ENCODE peak calls at places on chromosomes 12 and 14, in eight cellular contexts. One of them, this sample, is unnamed.

GRCh38 chr12:95653761-95654546 is 102.7 kb upstream of the USP44 start:
- DNase-seq in left ventricle myocardium inferior: no peak
- DNase-seq in mesenchymal stem cell: peak
- DNase-seq in endodermal cell: peak
- DNase-seq in PC-3: peak
- DNase-seq in lung: no peak
- DNase-seq in A549: peak
- DNase-seq in ovary: no peak
- DNase-seq in this sample: peak

GRCh38 chr14:56996721-56997399 is 186.6 kb upstream of the OTX2 start:
- DNase-seq in ovary: no peak
- DNase-seq in mesenchymal stem cell: no peak
- DNase-seq in endodermal cell: no peak
- DNase-seq in lung: no peak
- DNase-seq in A549: no peak
- DNase-seq in left ventricle myocardium inferior: no peak
- DNase-seq in PC-3: peak
- DNase-seq in this sample: no peak

GRCh38 chr12:15982471-15982870 is 71.3 kb downstream of the DERA start:
- DNase-seq in A549: peak
- DNase-seq in mesenchymal stem cell: peak
- DNase-seq in lung: no peak
- DNase-seq in endodermal cell: no peak
- DNase-seq in ovary: no peak
- DNase-seq in PC-3: peak
- DNase-seq in left ventricle myocardium inferior: no peak
- DNase-seq in this sample: no peak

GRCh38 chr12:91441236-91441635 is 258.6 kb upstream of the DCN start:
- DNase-seq in A549: no peak
- DNase-seq in PC-3: no peak
- DNase-seq in mesenchymal stem cell: no peak
- DNase-seq in left ventricle myocardium inferior: no peak
- DNase-seq in lung: no peak
- DNase-seq in endodermal cell: no peak
- DNase-seq in ovary: no peak
- DNase-seq in this sample: no peak

GRCh38 chr12:96397756-96398421 is 2.4 kb downstream of the CDK17 start:
- DNase-seq in left ventricle myocardium inferior: no peak
- DNase-seq in ovary: no peak
- DNase-seq in PC-3: peak
- DNase-seq in endodermal cell: no peak
- DNase-seq in A549: no peak
- DNase-seq in mesenchymal stem cell: no peak
- DNase-seq in lung: no peak
- DNase-seq in this sample: no peak

GRCh38 chr12:52006726-52007157 is at the start of gene TAMALIN:
- DNase-seq in mesenchymal stem cell: peak
- DNase-seq in A549: no peak
- DNase-seq in ovary: peak
- DNase-seq in left ventricle myocardium inferior: peak
- DNase-seq in PC-3: no peak
- DNase-seq in lung: peak
- DNase-seq in endodermal cell: no peak
- DNase-seq in this sample: no peak

GRCh38 chr12:52631264-52631663 is 12.9 kb upstream of the KRT73 start:
- DNase-seq in A549: no peak
- DNase-seq in lung: no peak
- DNase-seq in mesenchymal stem cell: no peak
- DNase-seq in left ventricle myocardium inferior: no peak
- DNase-seq in endodermal cell: peak
- DNase-seq in ovary: no peak
- DNase-seq in PC-3: no peak
- DNase-seq in this sample: no peak

GRCh38 chr14:74583689-74584434 is 28.2 kb downstream of the LTBP2 start:
- DNase-seq in lung: no peak
- DNase-seq in endodermal cell: peak
- DNase-seq in mesenchymal stem cell: peak
- DNase-seq in ovary: peak
- DNase-seq in A549: peak
- DNase-seq in left ventricle myocardium inferior: no peak
- DNase-seq in PC-3: peak
- DNase-seq in this sample: peak

GRCh38 chr12:85468356-85469157 is 188.5 kb downstream of the ALX1 start:
- DNase-seq in ovary: no peak
- DNase-seq in A549: peak
- DNase-seq in left ventricle myocardium inferior: no peak
- DNase-seq in PC-3: peak
- DNase-seq in mesenchymal stem cell: peak
- DNase-seq in endodermal cell: peak
- DNase-seq in lung: peak
- DNase-seq in this sample: peak

GRCh38 chr12:23093488-23093887 is 468.5 kb downstream of the ETNK1 start:
- DNase-seq in A549: no peak
- DNase-seq in ovary: no peak
- DNase-seq in lung: no peak
- DNase-seq in endodermal cell: no peak
- DNase-seq in left ventricle myocardium inferior: no peak
- DNase-seq in PC-3: no peak
- DNase-seq in mesenchymal stem cell: no peak
- DNase-seq in this sample: no peak

GRCh38 chr12:74689929-74690328 is 152.3 kb downstream of the ATXN7L3B start:
- DNase-seq in PC-3: no peak
- DNase-seq in A549: no peak
- DNase-seq in mesenchymal stem cell: no peak
- DNase-seq in endodermal cell: no peak
- DNase-seq in ovary: no peak
- DNase-seq in lung: no peak
- DNase-seq in left ventricle myocardium inferior: no peak
- DNase-seq in this sample: no peak

GRCh38 chr12:45050331-45050750 is 558 bp downstream of the DBX2 start:
- DNase-seq in endodermal cell: peak
- DNase-seq in ovary: no peak
- DNase-seq in left ventricle myocardium inferior: no peak
- DNase-seq in PC-3: no peak
- DNase-seq in lung: no peak
- DNase-seq in A549: no peak
- DNase-seq in mesenchymal stem cell: no peak
- DNase-seq in this sample: no peak

GRCh38 chr12:5588231-5588995 is 156.5 kb downstream of the NTF3 start:
- DNase-seq in ovary: no peak
- DNase-seq in endodermal cell: no peak
- DNase-seq in left ventricle myocardium inferior: no peak
- DNase-seq in mesenchymal stem cell: peak
- DNase-seq in A549: no peak
- DNase-seq in PC-3: no peak
- DNase-seq in lung: no peak
- DNase-seq in this sample: no peak

GRCh38 chr12:70754330-70754741 is 117.1 kb upstream of the PTPRB start:
- DNase-seq in ovary: no peak
- DNase-seq in A549: no peak
- DNase-seq in mesenchymal stem cell: no peak
- DNase-seq in lung: no peak
- DNase-seq in left ventricle myocardium inferior: no peak
- DNase-seq in endodermal cell: no peak
- DNase-seq in PC-3: peak
- DNase-seq in this sample: no peak

GRCh38 chr14:59126714-59127436 is 61.6 kb upstream of the DAAM1 start:
- DNase-seq in mesenchymal stem cell: peak
- DNase-seq in endodermal cell: peak
- DNase-seq in left ventricle myocardium inferior: no peak
- DNase-seq in PC-3: peak
- DNase-seq in ovary: no peak
- DNase-seq in lung: no peak
- DNase-seq in A549: peak
- DNase-seq in this sample: no peak

GRCh38 chr14:103545219-103545914 is 16.4 kb downstream of the TRMT61A start:
- DNase-seq in ovary: peak
- DNase-seq in endodermal cell: no peak
- DNase-seq in lung: no peak
- DNase-seq in left ventricle myocardium inferior: peak
- DNase-seq in A549: no peak
- DNase-seq in PC-3: no peak
- DNase-seq in mesenchymal stem cell: no peak
- DNase-seq in this sample: no peak

DNA sequence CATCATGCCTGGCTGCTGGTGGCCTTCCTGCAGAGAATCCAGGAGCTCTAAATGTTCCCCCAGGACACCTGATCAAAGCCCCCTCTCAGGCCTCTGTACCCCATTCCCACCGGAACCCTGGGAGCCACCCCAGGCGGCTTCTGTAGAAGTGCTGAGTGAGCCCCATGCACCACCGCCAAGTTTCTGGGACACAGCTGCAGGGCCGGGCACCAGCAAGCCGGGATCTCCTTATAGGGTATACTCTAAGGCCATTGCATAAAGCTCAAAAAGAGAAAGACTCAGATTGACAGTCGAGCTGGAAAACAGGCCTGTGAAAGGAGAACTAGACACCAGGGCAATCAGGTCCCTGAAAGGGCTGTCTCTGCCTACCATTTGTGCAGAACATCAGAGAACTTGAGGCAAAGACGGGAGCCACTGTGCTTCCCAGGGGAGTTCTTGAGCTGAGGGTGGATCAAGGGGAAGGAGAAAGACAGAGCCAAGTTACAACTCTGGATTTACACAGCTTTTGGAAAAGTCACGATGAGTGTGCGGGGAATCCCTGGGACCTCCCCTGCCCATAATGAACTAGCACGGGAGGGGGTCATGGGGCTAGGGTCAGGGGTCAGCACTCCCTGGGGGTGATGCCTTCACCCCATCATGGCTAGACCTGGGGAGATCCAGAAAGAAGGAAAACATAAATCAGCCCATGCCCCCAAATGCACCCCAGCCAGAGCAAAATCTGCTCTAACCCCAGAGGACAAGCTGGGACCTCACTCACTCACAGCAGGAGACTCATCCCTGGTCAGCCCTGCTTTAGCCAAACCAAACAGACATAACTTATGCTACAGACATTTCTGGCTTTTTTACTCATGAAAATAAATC is 51.1 kb downstream of the ITPK1 start:
- DNase-seq in ovary: no peak
- DNase-seq in left ventricle myocardium inferior: peak
- DNase-seq in lung: no peak
- DNase-seq in A549: no peak
- DNase-seq in PC-3: no peak
- DNase-seq in endodermal cell: no peak
- DNase-seq in mesenchymal stem cell: no peak
- DNase-seq in this sample: no peak
- H3K27ac ChIP-seq in ovary: no peak
- H3K27ac ChIP-seq in left ventricle myocardium inferior: peak
- H3K27ac ChIP-seq in lung: no peak
- H3K27ac ChIP-seq in A549: no peak
- H3K27ac ChIP-seq in PC-3: no peak
- H3K27ac ChIP-seq in endodermal cell: no peak
- H3K27ac ChIP-seq in mesenchymal stem cell: no peak
- H3K27ac ChIP-seq in this sample: no peak

DNA sequence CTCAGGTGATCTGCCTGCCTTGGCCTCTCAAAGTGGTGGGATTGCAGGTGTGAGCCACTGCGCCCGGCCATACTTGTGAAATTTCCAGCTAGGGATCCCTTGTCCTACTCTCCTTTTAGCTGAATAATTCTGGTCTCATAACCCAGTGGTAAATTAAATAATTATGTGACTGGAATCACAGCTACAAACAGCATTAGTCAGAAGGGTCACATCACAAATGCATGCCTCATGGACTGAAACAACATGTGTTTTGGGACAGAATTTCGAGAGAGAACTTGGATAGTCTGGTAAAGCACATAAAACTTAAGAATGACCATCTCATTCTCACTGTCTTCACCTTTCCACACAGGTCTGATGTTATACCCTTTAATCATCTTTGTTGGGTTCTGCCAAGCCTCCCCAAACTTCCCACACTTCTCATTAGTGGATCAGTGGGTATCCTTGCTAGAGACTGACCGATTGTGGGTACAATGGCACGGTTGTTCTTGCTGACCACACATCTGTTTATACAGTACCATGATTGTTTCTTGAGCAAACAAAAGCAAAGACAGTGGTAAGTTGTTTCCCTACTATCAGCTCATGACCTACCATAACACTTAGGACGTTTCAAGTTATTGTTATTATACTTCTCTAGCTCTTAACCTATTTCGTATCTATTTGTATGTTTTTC is 5.1 kb downstream of the GPRC5D start:
- DNase-seq in endodermal cell: no peak
- DNase-seq in A549: no peak
- DNase-seq in ovary: no peak
- DNase-seq in lung: no peak
- DNase-seq in left ventricle myocardium inferior: no peak
- DNase-seq in mesenchymal stem cell: no peak
- DNase-seq in PC-3: peak
- DNase-seq in this sample: no peak
- H3K27ac ChIP-seq in endodermal cell: no peak
- H3K27ac ChIP-seq in A549: no peak
- H3K27ac ChIP-seq in ovary: no peak
- H3K27ac ChIP-seq in lung: no peak
- H3K27ac ChIP-seq in left ventricle myocardium inferior: no peak
- H3K27ac ChIP-seq in mesenchymal stem cell: no peak
- H3K27ac ChIP-seq in PC-3: peak
- H3K27ac ChIP-seq in this sample: no peak

DNA sequence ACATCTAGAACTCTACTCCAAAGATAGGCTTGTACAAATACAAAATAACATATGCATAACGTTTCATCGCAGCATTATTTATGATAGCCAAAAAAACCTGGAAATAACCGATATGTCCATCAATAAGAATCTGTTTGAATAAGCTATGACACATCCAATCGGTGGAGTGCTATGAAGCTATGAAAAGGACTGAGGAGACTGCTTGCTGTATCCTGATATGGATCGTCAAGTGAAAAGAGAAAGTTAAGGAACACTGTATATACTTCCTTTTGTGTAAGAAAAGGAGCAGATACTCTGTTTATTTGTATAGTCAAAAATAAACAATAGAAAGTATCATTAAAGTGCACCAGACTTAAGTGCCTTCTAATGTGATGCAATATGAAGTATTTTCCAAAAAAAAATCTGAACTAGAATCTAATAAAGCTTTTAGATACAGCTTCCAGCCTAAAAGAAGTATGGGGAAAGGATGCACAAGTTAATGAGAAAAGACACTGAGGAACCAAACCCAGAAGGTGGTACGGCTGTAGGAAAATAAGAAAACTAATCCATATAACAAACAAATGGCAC is 646 bp upstream of the KLHDC1 start:
- DNase-seq in endodermal cell: no peak
- DNase-seq in PC-3: no peak
- DNase-seq in lung: no peak
- DNase-seq in mesenchymal stem cell: peak
- DNase-seq in left ventricle myocardium inferior: no peak
- DNase-seq in ovary: no peak
- DNase-seq in A549: no peak
- DNase-seq in this sample: no peak
- H3K27ac ChIP-seq in endodermal cell: no peak
- H3K27ac ChIP-seq in PC-3: peak
- H3K27ac ChIP-seq in lung: no peak
- H3K27ac ChIP-seq in mesenchymal stem cell: peak
- H3K27ac ChIP-seq in left ventricle myocardium inferior: peak
- H3K27ac ChIP-seq in ovary: peak
- H3K27ac ChIP-seq in A549: peak
- H3K27ac ChIP-seq in this sample: peak

DNA sequence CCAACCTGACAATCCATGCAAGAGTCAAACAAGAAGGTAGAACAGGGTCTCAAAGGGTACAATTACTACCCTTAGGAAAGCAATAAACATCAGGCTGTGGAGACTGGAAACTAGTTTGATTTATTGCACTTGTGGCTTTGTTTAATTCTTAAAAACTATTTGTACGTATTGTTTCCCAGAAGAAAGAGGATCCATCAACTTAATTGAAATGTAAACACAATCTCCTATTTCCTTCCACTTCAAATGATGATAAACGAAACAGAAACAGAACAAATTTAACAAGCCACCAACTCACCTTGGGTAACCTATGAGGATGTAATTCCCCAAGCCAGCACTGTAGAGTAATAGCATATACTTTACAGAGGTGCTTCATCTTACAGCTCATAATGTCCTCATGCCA is 8.0 kb downstream of the STXBP6 start:
- DNase-seq in left ventricle myocardium inferior: no peak
- DNase-seq in mesenchymal stem cell: no peak
- DNase-seq in ovary: no peak
- DNase-seq in A549: no peak
- DNase-seq in endodermal cell: no peak
- DNase-seq in PC-3: no peak
- DNase-seq in lung: no peak
- DNase-seq in this sample: no peak
- H3K27ac ChIP-seq in left ventricle myocardium inferior: peak
- H3K27ac ChIP-seq in mesenchymal stem cell: no peak
- H3K27ac ChIP-seq in ovary: no peak
- H3K27ac ChIP-seq in A549: no peak
- H3K27ac ChIP-seq in endodermal cell: no peak
- H3K27ac ChIP-seq in PC-3: no peak
- H3K27ac ChIP-seq in lung: no peak
- H3K27ac ChIP-seq in this sample: no peak